ENCODE peak calls at places on chromosomes 5 and 9, in ten cellular contexts. G is astrocyte of the spinal cord; N is erythroblast; J is stimulated activated CD8-positive, alpha-beta memory T cell treated with anti-CD3 and anti-CD28 coated beads, Interleukin-12 subunit alpha, Interleukin-12 subunit beta, amount 100 ng/mL, for 1 hour; A is fibroblast of lung; Y is amniotic stem cell; E is cardiac muscle cell; C is stomach; S is heart right ventricle; U is activated CD8-positive, alpha-beta T cell treated with anti-CD3 and anti-CD28 coated beads for 36 hours. F is an unnamed sample.

GRCh38 chr5:139046551-139046950 is 151.6 kb downstream of the SIL1 start:
- DNase-seq in G (peak), N (no peak), J (no peak), A (peak), Y (no peak), E (no peak), C (no peak), S (no peak), U (no peak), F (no peak)

GRCh38 chr5:14231156-14231555 is 88.0 kb downstream of the TRIO start:
- DNase-seq in G (no peak), N (no peak), J (no peak), A (peak), Y (no peak), E (no peak), C (no peak), S (no peak), U (no peak), F (no peak)

GRCh38 chr5:124905756-124906155 is 159.3 kb upstream of the ZNF608 start:
- DNase-seq in G (no peak), N (no peak), J (no peak), A (no peak), Y (no peak), E (no peak), C (no peak), S (no peak), U (no peak), F (no peak)

GRCh38 chr5:3594514-3595101 is 1.0 kb upstream of the IRX1 start:
- DNase-seq in G (peak), N (no peak), J (no peak), A (peak), Y (no peak), E (no peak), C (no peak), S (no peak), U (no peak), F (no peak)

GRCh38 chr5:1380011-1380817 is 35.3 kb upstream of the CLPTM1L start:
- DNase-seq in G (no peak), N (peak), J (peak), A (peak), Y (no peak), E (peak), C (peak), S (no peak), U (peak), F (no peak)

GRCh38 chr5:179696605-179697004 is 2.2 kb upstream of the CANX start:
- DNase-seq in G (no peak), N (no peak), J (no peak), A (no peak), Y (no peak), E (no peak), C (no peak), S (no peak), U (no peak), F (no peak)

GRCh38 chr5:125491986-125492385 is 745.5 kb upstream of the ZNF608 start:
- DNase-seq in G (no peak), N (no peak), J (no peak), A (no peak), Y (no peak), E (peak), C (no peak), S (no peak), U (no peak), F (no peak)

GRCh38 chr5:170273968-170274710 is 23.4 kb downstream of the LCP2 start:
- DNase-seq in G (no peak), N (peak), J (no peak), A (peak), Y (no peak), E (peak), C (peak), S (no peak), U (peak), F (no peak)

GRCh38 chr5:147973086-147973485 is 66.7 kb upstream of the C5orf46 start:
- DNase-seq in G (no peak), N (no peak), J (no peak), A (no peak), Y (no peak), E (no peak), C (no peak), S (no peak), U (no peak), F (no peak)

GRCh38 chr5:52623291-52623690 is 164.4 kb upstream of the ITGA1 start:
- DNase-seq in G (no peak), N (no peak), J (no peak), A (no peak), Y (no peak), E (no peak), C (no peak), S (no peak), U (no peak), F (no peak)

GRCh38 chr5:107570805-107571531 is 99.8 kb downstream of the EFNA5 start:
- DNase-seq in G (no peak), N (no peak), J (no peak), A (no peak), Y (no peak), E (peak), C (peak), S (no peak), U (peak), F (no peak)

GRCh38 chr9:967436-967835 is 9.0 kb upstream of the DMRT3 start:
- DNase-seq in G (no peak), N (no peak), J (no peak), A (no peak), Y (no peak), E (no peak), C (no peak), S (no peak), U (no peak), F (no peak)

GRCh38 chr9:116317503-116317902 is 163.9 kb downstream of the PAPPA start:
- DNase-seq in G (no peak), N (no peak), J (no peak), A (no peak), Y (no peak), E (no peak), C (no peak), S (no peak), U (no peak), F (no peak)

GRCh38 chr9:136252281-136252680 is 6.7 kb upstream of the QSOX2 start:
- DNase-seq in G (no peak), N (no peak), J (no peak), A (no peak), Y (no peak), E (no peak), C (no peak), S (no peak), U (no peak), F (no peak)

GRCh38 chr9:33687779-33688178 is 107.6 kb upstream of the PRSS3 start:
- DNase-seq in G (no peak), N (peak), J (no peak), A (peak), Y (no peak), E (peak), C (no peak), S (no peak), U (no peak), F (no peak)

GRCh38 chr9:93126151-93126781 is 7.8 kb downstream of the NINJ1 start:
- DNase-seq in G (no peak), N (no peak), J (no peak), A (no peak), Y (no peak), E (no peak), C (no peak), S (no peak), U (peak), F (no peak)

GRCh38 chr5:60521379-60522298 is 178.3 kb downstream of the DEPDC1B start:
- DNase-seq in G (peak), N (no peak), J (no peak), A (no peak), Y (no peak), E (no peak), C (no peak), S (no peak), U (no peak), F (no peak)

GRCh38 chr5:180532268-180532667 is 38.1 kb downstream of the CNOT6 start:
- DNase-seq in G (no peak), N (no peak), J (no peak), A (no peak), Y (no peak), E (no peak), C (no peak), S (no peak), U (no peak), F (no peak)

GRCh38 chr5:1801061-1801953 is at the start of gene NDUFS6:
- DNase-seq in G (peak), N (peak), J (peak), A (peak), Y (no peak), E (peak), C (peak), S (peak), U (peak), F (peak)

GRCh38 chr9:128344931-128345605 is 4.7 kb downstream of the SLC27A4 start:
- DNase-seq in G (no peak), N (no peak), J (no peak), A (no peak), Y (no peak), E (no peak), C (no peak), S (no peak), U (no peak), F (no peak)

GRCh38 chr5:17000296-17000939 is 64.3 kb upstream of the MYO10 start:
- DNase-seq in G (peak), N (no peak), J (no peak), A (peak), Y (peak), E (peak), C (no peak), S (no peak), U (no peak), F (no peak)

GRCh38 chr9:134644715-134645606 is 3.4 kb downstream of the COL5A1 start:
- DNase-seq in G (peak), N (no peak), J (no peak), A (peak), Y (peak), E (peak), C (peak), S (peak), U (no peak), F (no peak)

GRCh38 chr9:131395027-131395744 is 1.3 kb downstream of the PRRC2B start:
- DNase-seq in G (peak), N (peak), J (peak), A (peak), Y (no peak), E (no peak), C (peak), S (no peak), U (peak), F (no peak)

GRCh38 chr9:37909326-37909725 is 5.4 kb upstream of the SLC25A51 start:
- DNase-seq in G (no peak), N (no peak), J (no peak), A (no peak), Y (no peak), E (no peak), C (no peak), S (no peak), U (no peak), F (no peak)

GRCh38 chr5:149211566-149211965 is 60.1 kb upstream of the AFAP1L1 start:
- DNase-seq in G (peak), N (no peak), J (no peak), A (peak), Y (no peak), E (peak), C (no peak), S (no peak), U (no peak), F (no peak)

GRCh38 chr9:124752967-124753366 is 18.1 kb downstream of the NR6A1 start:
- DNase-seq in G (peak), N (no peak), J (no peak), A (peak), Y (no peak), E (no peak), C (no peak), S (no peak), U (no peak), F (no peak)

GRCh38 chr9:7146582-7146981 is 388.8 kb downstream of the KDM4C start:
- DNase-seq in G (no peak), N (no peak), J (no peak), A (no peak), Y (no peak), E (no peak), C (no peak), S (no peak), U (no peak), F (no peak)

GRCh38 chr5:72510610-72511121 is 3.5 kb upstream of the ZNF366 start:
- DNase-seq in G (peak), N (no peak), J (no peak), A (peak), Y (peak), E (peak), C (no peak), S (no peak), U (no peak), F (peak)